ENCODE peak calls at places on chromosomes 3 and 15, in five cellular contexts. O is HCT116, X is GM23338, U is ovary, J is mammary epithelial cell. A is an unnamed sample.

GRCh38 chr3:6147883-6148282 is 713.0 kb upstream of the GRM7 start:
- DNase-seq in O (no peak), X (no peak), U (no peak), J (no peak), A (no peak)

GRCh38 chr3:73141531-73141930 is 80.1 kb downstream of the EBLN2 start:
- DNase-seq in O (no peak), X (no peak), U (peak), J (no peak), A (no peak)

GRCh38 chr15:80929689-80930088 is 59.9 kb downstream of the MESD start:
- DNase-seq in O (no peak), X (no peak), U (no peak), J (peak), A (no peak)

GRCh38 chr3:195185574-195185973 is 85.4 kb downstream of the XXYLT1 start:
- DNase-seq in O (no peak), X (no peak), U (no peak), J (peak), A (peak)

GRCh38 chr15:85167568-85167967 is 185.9 kb downstream of the PDE8A start:
- DNase-seq in O (no peak), X (no peak), U (no peak), J (no peak), A (no peak)

GRCh38 chr15:38440353-38441129 is 13.4 kb upstream of the FAM98B start:
- DNase-seq in O (peak), X (peak), U (no peak), J (peak), A (peak)

GRCh38 chr15:83848315-83849050 is 194.6 kb downstream of the ADAMTSL3 start:
- DNase-seq in O (no peak), X (no peak), U (no peak), J (peak), A (peak)

GRCh38 chr3:146035366-146035765 is 125.6 kb downstream of the PLOD2 start:
- DNase-seq in O (no peak), X (no peak), U (no peak), J (no peak), A (no peak)

GRCh38 chr3:19432679-19433078 is 284.4 kb downstream of the KCNH8 start:
- DNase-seq in O (no peak), X (no peak), U (no peak), J (no peak), A (no peak)

DNA sequence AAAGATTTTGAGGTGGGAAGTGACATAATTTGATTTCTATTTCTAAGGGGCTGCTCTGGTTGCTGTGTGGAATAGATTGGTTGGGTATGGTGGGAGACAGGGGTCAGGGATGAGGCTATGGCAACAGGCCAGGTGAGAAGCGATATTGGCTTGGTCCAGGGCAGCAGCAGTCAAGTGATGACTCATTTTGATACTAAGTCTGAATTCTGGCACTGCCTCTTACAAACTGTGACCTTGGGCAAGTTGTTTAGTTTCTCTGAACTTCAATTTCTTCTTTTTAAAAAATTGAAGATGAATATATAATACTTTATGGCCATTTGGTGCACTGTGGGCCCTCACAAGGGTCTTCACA is 40.4 kb upstream of the CLSTN2 start:
- DNase-seq in O (no peak), X (no peak), U (peak), J (no peak), A (no peak)
- H3K27ac ChIP-seq in O (no peak), X (no peak), U (no peak), J (no peak), A (no peak)

GRCh38 chr3:100257601-100258000 is 3.2 kb upstream of the TBC1D23 start:
- DNase-seq in O (no peak), X (no peak), U (no peak), J (no peak), A (no peak)
- H3K27ac ChIP-seq in O (no peak), X (no peak), U (no peak), J (no peak), A (no peak)

DNA sequence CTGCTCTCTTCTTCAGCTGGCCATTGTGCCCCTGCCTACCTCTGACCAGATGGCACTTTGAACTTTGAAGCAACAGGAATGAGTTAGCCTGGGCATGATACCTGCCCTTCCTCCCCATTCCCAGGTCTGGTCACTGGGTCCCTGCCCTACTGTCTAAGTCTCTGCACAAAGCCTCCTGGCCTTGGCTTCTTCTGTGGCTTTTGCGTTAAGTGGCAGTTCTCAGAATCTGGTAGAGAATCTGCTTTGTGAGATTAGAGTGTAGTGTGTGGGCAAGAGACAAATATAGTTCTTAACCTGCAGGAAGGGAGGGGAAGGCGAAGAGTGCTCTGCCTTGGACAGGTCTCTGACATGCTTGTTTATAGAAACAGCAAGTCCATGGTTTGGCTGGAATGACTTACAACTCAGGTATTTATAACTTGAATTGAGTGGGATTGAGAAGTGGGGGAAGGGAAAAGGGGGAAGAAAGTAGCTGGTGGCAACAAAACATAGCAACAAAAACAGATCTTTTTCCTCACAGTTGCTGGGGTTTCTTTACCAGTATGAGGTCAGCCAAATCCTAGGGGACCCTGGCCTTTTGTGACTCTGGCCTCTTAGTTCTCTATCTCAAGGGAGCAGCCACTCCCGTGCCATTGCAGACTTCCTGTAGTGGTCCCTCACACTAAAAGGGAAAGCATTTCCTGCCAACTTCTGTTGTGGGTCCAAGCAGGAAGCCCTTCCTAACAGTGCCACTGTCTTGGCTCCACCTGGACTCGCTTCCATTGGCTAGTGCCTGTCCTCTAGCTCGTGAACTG is 16.7 kb downstream of the MAPKBP1 start:
- DNase-seq in O (peak), X (peak), U (no peak), J (peak), A (no peak)
- H3K27ac ChIP-seq in O (peak), X (no peak), U (no peak), J (peak), A (peak)

GRCh38 chr15:58966698-58967097 is 20.8 kb upstream of the RNF111 start:
- DNase-seq in O (no peak), X (no peak), U (no peak), J (peak), A (no peak)

GRCh38 chr15:58967479-58967878 is 20.0 kb upstream of the RNF111 start:
- DNase-seq in O (no peak), X (no peak), U (no peak), J (no peak), A (no peak)

GRCh38 chr15:58962136-58962535 is 25.3 kb upstream of the RNF111 start:
- DNase-seq in O (no peak), X (no peak), U (no peak), J (no peak), A (no peak)

GRCh38 chr15:58958811-58959210 is 25.3 kb upstream of the SLTM start:
- DNase-seq in O (no peak), X (no peak), U (no peak), J (no peak), A (no peak)

DNA sequence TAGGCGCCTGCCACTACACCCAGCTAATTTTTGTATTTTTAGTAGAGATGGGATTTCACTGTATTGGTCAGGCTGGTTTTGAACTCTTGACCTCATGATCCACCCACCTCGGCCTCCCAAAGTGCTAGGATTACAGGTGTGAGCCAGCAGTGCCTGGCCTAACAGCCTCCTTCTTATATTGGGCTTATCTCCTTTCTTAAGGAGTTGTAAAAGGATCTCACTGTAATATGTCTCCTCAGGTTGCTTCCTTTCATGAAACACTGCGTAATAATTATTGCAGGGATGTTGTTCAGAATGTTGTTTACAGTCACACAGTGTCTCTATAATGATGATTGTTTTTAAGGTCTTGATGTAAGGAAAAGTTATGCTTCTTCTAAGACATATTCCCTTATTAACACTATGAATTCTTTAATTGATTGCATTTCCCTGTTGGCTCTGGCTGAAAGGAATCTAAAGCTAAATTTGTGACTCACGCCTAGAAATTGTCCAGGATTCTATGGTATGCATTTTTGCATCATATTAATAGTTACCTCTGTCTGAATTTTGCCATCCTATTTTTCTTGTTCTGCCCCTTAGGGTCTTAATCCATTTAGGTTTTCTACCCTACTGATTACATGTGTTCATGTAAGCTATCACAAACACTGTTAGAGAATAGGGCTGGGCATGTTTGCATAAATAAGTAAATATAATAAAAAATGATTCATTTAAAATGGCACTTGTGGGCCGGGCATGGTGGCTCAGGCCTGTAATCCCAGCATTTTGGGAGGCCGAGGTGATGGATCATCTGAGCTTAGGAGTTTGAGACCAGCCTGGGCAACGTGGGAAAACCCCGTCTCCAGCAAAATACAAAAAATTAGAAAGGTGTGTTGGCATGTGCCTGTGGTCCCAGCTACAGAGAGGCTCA is 24.5 kb upstream of the RNF111 start:
- DNase-seq in O (no peak), X (no peak), U (no peak), J (no peak), A (no peak)
- H3K27ac ChIP-seq in O (no peak), X (no peak), U (no peak), J (no peak), A (peak)

GRCh38 chr15:67127334-67127664 is 61.9 kb downstream of the SMAD3 start:
- DNase-seq in O (no peak), X (no peak), U (no peak), J (peak), A (peak)

GRCh38 chr15:67125589-67126502 is 60.4 kb downstream of the SMAD3 start:
- DNase-seq in O (peak), X (no peak), U (peak), J (peak), A (peak)

GRCh38 chr15:67126551-67127333 is 61.3 kb downstream of the SMAD3 start:
- DNase-seq in O (no peak), X (no peak), U (no peak), J (no peak), A (no peak)

GRCh38 chr15:67124111-67124510 is 58.7 kb downstream of the SMAD3 start:
- DNase-seq in O (no peak), X (no peak), U (no peak), J (peak), A (no peak)

GRCh38 chr15:67124911-67125588 is 59.6 kb downstream of the SMAD3 start:
- DNase-seq in O (peak), X (no peak), U (no peak), J (no peak), A (no peak)
- H3K27ac ChIP-seq in O (peak), X (no peak), U (peak), J (peak), A (peak)

GRCh38 chr15:63462053-63462452 is 42.3 kb upstream of the USP3 start:
- DNase-seq in O (no peak), X (no peak), U (no peak), J (no peak), A (no peak)

GRCh38 chr15:63460210-63461135 is 43.9 kb upstream of the USP3 start:
- DNase-seq in O (no peak), X (no peak), U (no peak), J (no peak), A (no peak)

GRCh38 chr15:63463030-63463429 is 41.4 kb upstream of the USP3 start:
- DNase-seq in O (no peak), X (no peak), U (no peak), J (no peak), A (no peak)

GRCh38 chr15:63458794-63459395 is 45.5 kb upstream of the USP3 start:
- DNase-seq in O (no peak), X (no peak), U (no peak), J (no peak), A (no peak)

GRCh38 chr15:63461230-63461629 is 43.2 kb upstream of the USP3 start:
- DNase-seq in O (no peak), X (peak), U (no peak), J (no peak), A (no peak)
- H3K27ac ChIP-seq in O (no peak), X (no peak), U (no peak), J (no peak), A (no peak)

A was measured in epithelial cell of prostate.